ENCODE peak calls at places on chromosomes 1 and 21, in five cellular contexts. J is prostate gland, Z is NCI-H345, K is hepatocyte, X is esophagus muscularis mucosa. T is an unnamed sample.

GRCh38 chr1:6727535-6727934 is 25.9 kb upstream of the DNAJC11 start:
- DNase-seq in J (no peak), Z (peak), K (peak), X (no peak), T (peak)

GRCh38 chr1:180881806-180882509 is 30.7 kb upstream of the KIAA1614 start:
- DNase-seq in J (no peak), Z (peak), K (peak), X (no peak), T (peak)

GRCh38 chr21:34981793-34982192 is 67.3 kb downstream of the RUNX1 start:
- DNase-seq in J (no peak), Z (no peak), K (no peak), X (no peak), T (no peak)

GRCh38 chr1:156904187-156904959 is 10.9 kb downstream of the PEAR1 start:
- DNase-seq in J (no peak), Z (no peak), K (no peak), X (no peak), T (no peak)

GRCh38 chr1:181134543-181135461 is 46.3 kb downstream of the IER5 start:
- DNase-seq in J (peak), Z (peak), K (no peak), X (no peak), T (peak)

GRCh38 chr1:32142446-32143301 is 34.8 kb downstream of the KPNA6 start:
- DNase-seq in J (peak), Z (peak), K (peak), X (peak), T (peak)

GRCh38 chr1:78779831-78780230 is 130.2 kb downstream of the IFI44 start:
- DNase-seq in J (no peak), Z (no peak), K (no peak), X (no peak), T (no peak)

GRCh38 chr1:117512728-117513321 is 93.0 kb upstream of the TENT5C start:
- DNase-seq in J (no peak), Z (peak), K (peak), X (no peak), T (peak)

GRCh38 chr1:58432813-58433668 is 113.5 kb downstream of the OMA1 start:
- DNase-seq in J (no peak), Z (no peak), K (peak), X (no peak), T (no peak)

GRCh38 chr1:78284354-78284753 is 206.4 kb upstream of the PTGFR start:
- DNase-seq in J (no peak), Z (no peak), K (no peak), X (no peak), T (no peak)

GRCh38 chr1:9615316-9616063 is 26.8 kb downstream of the TMEM201 start:
- DNase-seq in J (no peak), Z (no peak), K (peak), X (no peak), T (peak)

GRCh38 chr1:240695416-240695815 is 83.5 kb upstream of the GREM2 start:
- DNase-seq in J (no peak), Z (no peak), K (no peak), X (no peak), T (no peak)

GRCh38 chr1:173424786-173425407 is 52.2 kb upstream of the PRDX6 start:
- DNase-seq in J (no peak), Z (no peak), K (no peak), X (no peak), T (no peak)

GRCh38 chr1:2966435-2966834 is 54.8 kb upstream of the ACTRT2 start:
- DNase-seq in J (no peak), Z (no peak), K (no peak), X (no peak), T (no peak)

GRCh38 chr1:17629460-17629859 is 90.0 kb downstream of the ARHGEF10L start:
- DNase-seq in J (no peak), Z (no peak), K (no peak), X (no peak), T (no peak)

GRCh38 chr1:20787100-20787774 is at the start of gene HP1BP3:
- DNase-seq in J (peak), Z (peak), K (peak), X (peak), T (peak)

GRCh38 chr1:161185732-161186311 is 8.5 kb upstream of the B4GALT3 start:
- DNase-seq in J (no peak), Z (no peak), K (no peak), X (no peak), T (no peak)

GRCh38 chr1:182143825-182144661 is 82.5 kb upstream of the ZNF648 start:
- DNase-seq in J (peak), Z (peak), K (peak), X (peak), T (no peak)

GRCh38 chr1:109089242-109090015 is 1.1 kb upstream of the TMEM167B start:
- DNase-seq in J (peak), Z (peak), K (peak), X (no peak), T (peak)

GRCh38 chr1:40955266-40955665 is 24.2 kb upstream of the CTPS1 start:
- DNase-seq in J (no peak), Z (no peak), K (no peak), X (no peak), T (no peak)

GRCh38 chr21:33434770-33435360 is 31.7 kb downstream of the IFNGR2 start:
- DNase-seq in J (no peak), Z (no peak), K (peak), X (no peak), T (no peak)

GRCh38 chr1:169287280-169287679 is 80.3 kb downstream of the NME7 start:
- DNase-seq in J (no peak), Z (no peak), K (no peak), X (no peak), T (no peak)

GRCh38 chr1:179754031-179754624 is 11.0 kb downstream of the FAM163A start:
- DNase-seq in J (no peak), Z (no peak), K (peak), X (no peak), T (no peak)

GRCh38 chr1:53643881-53644390 is 95.0 kb downstream of the GLIS1 start:
- DNase-seq in J (no peak), Z (no peak), K (no peak), X (no peak), T (no peak)

GRCh38 chr1:19512545-19512944 is 27.2 kb upstream of the CAPZB start:
- DNase-seq in J (no peak), Z (no peak), K (no peak), X (no peak), T (no peak)

GRCh38 chr1:11501491-11501897 is 22.5 kb downstream of the DISP3 start:
- DNase-seq in J (no peak), Z (no peak), K (no peak), X (no peak), T (no peak)

GRCh38 chr1:164855930-164856329 is 296.9 kb downstream of the PBX1 start:
- DNase-seq in J (no peak), Z (no peak), K (no peak), X (no peak), T (no peak)

GRCh38 chr1:228508253-228508652 is 21.1 kb downstream of the RNF187 start:
- DNase-seq in J (no peak), Z (no peak), K (no peak), X (no peak), T (no peak)